ENCODE peak calls at places on chromosome 1, in eight cellular contexts. H is kidney glomerular epithelial cell; O is EL; U is activated effector memory CD4-positive, alpha-beta T cell treated with anti-CD3 and anti-CD28 coated beads, Interleukin-2, amount 50 U/mL, for 16 hours; Q is substantia nigra; P is GM04504; B is activated CD8-positive, alpha-beta memory T cell treated with anti-CD3 and anti-CD28 coated beads, Interleukin-2, amount 50 U/mL, for 48 hours; V is KBM-7. M is an unnamed sample.

GRCh38 chr1:223665592-223666312 is at the start of gene CAPN8:
- DNase-seq in H (no peak), O (peak; percentile 7), U (no peak), Q (no peak), P (no peak), B (no peak), V (no peak), M (no peak)

GRCh38 chr1:31745898-31746668 is 18.1 kb downstream of the ADGRB2 start:
- DNase-seq in H (no peak), O (no peak), U (no peak), Q (no peak), P (no peak), B (no peak), V (no peak), M (no peak)

GRCh38 chr1:110787328-110788071 is 85.4 kb upstream of the CD53 start:
- DNase-seq in H (no peak), O (no peak), U (peak; percentile 77), Q (no peak), P (no peak), B (no peak), V (peak; percentile 73), M (no peak)

GRCh38 chr1:16151200-16151708 is 4.6 kb downstream of the EPHA2 start:
- DNase-seq in H (no peak), O (peak; percentile 48), U (no peak), Q (no peak), P (no peak), B (no peak), V (peak; percentile 70), M (peak; percentile 77)

GRCh38 chr1:212283741-212284140 is 1.5 kb upstream of the PPP2R5A start:
- DNase-seq in H (no peak), O (no peak), U (no peak), Q (no peak), P (no peak), B (no peak), V (no peak), M (no peak)

GRCh38 chr1:227728059-227728891 is 6.8 kb downstream of the JMJD4 start:
- DNase-seq in H (peak; percentile 73), O (peak; percentile 67), U (peak; percentile 88), Q (no peak), P (no peak), B (peak; percentile 80), V (peak; percentile 52), M (peak; percentile 72)

GRCh38 chr1:164767257-164768044 is 208.5 kb downstream of the PBX1 start:
- DNase-seq in H (peak; percentile 90), O (peak; percentile 93), U (no peak), Q (no peak), P (peak; percentile 71), B (no peak), V (no peak), M (peak; percentile 93)

GRCh38 chr1:30816211-30817082 is 58.9 kb upstream of the LAPTM5 start:
- DNase-seq in H (peak; percentile 75), O (peak; percentile 94), U (no peak), Q (peak; percentile 76), P (peak; percentile 66), B (no peak), V (no peak), M (peak; percentile 82)

GRCh38 chr1:5878938-5879337 is 113.3 kb downstream of the NPHP4 start:
- DNase-seq in H (no peak), O (no peak), U (no peak), Q (no peak), P (no peak), B (no peak), V (no peak), M (no peak)

GRCh38 chr1:36835696-36836095 is 198.6 kb downstream of the GRIK3 start:
- DNase-seq in H (no peak), O (no peak), U (no peak), Q (no peak), P (no peak), B (no peak), V (no peak), M (no peak)

GRCh38 chr1:201648911-201649775 is 110.2 kb downstream of the NAV1 start:
- DNase-seq in H (no peak), O (peak; percentile 37), U (no peak), Q (no peak), P (no peak), B (no peak), V (no peak), M (peak; percentile 59)

GRCh38 chr1:64072089-64072835 is 131.2 kb upstream of the UBE2U start:
- DNase-seq in H (peak; percentile 34), O (peak; percentile 44), U (no peak), Q (no peak), P (no peak), B (no peak), V (no peak), M (peak; percentile 24)